ENCODE peak calls at places on chromosome 13, in eight cellular contexts. Q is RWPE2; T is ascending aorta; K is body of pancreas; H is esophagus squamous epithelium; C is heart right ventricle; D is fibroblast of lung; M is CD8-positive, alpha-beta T cell. G is an unnamed sample. For H3K4me1, the result is how much of the 10 kb centered on the place peaks cover.

GRCh38 chr13:112657850-112658445 is 31.9 kb upstream of the ATP11A start:
- DNase-seq in K (no peak), M (no peak), H (no peak), T (no peak), Q (no peak), C (no peak), D (peak), G (peak)

GRCh38 chr13:46149272-46150133 is 32.5 kb downstream of the LCP1 start:
- DNase-seq in M (no peak), H (no peak), K (no peak), Q (no peak), T (no peak), D (no peak), C (no peak), G (peak)

GRCh38 chr13:26184791-26185250 is 37.3 kb downstream of the RNF6 start:
- DNase-seq in Q (no peak), M (peak), H (peak), K (peak), C (peak), D (peak), T (no peak), G (peak)

GRCh38 chr13:30042272-30042671 is 191.9 kb upstream of the UBL3 start:
- DNase-seq in T (no peak), M (no peak), Q (no peak), D (no peak), H (no peak), K (no peak), C (no peak), G (no peak)

GRCh38 chr13:47437411-47437810 is 540.6 kb upstream of the HTR2A start:
- DNase-seq in T (no peak), M (no peak), C (no peak), D (peak), Q (no peak), H (no peak), K (no peak), G (no peak)

GRCh38 chr13:71867101-71867814 is at the start of gene DACH1:
- DNase-seq in K (peak), C (peak), H (peak), T (no peak), M (no peak), Q (no peak), D (peak), G (peak)

GRCh38 chr13:104318121-104318520 is 1251.9 kb upstream of the SLC10A2 start:
- DNase-seq in M (no peak), Q (no peak), D (peak), C (no peak), T (no peak), H (no peak), K (no peak), G (peak)

GRCh38 chr13:99982021-99982740 is 597 bp downstream of the ZIC2 start:
- DNase-seq in K (no peak), H (no peak), T (no peak), Q (no peak), C (no peak), D (no peak), M (no peak), G (no peak)

GRCh38 chr13:71874490-71874889 is 7.5 kb upstream of the DACH1 start:
- DNase-seq in M (no peak), Q (no peak), D (no peak), T (no peak), C (no peak), H (no peak), K (no peak), G (no peak)

GRCh38 chr13:112619730-112620639 is 32.0 kb upstream of the TUBGCP3 start:
- DNase-seq in C (no peak), H (no peak), M (no peak), Q (no peak), K (no peak), T (no peak), D (peak), G (peak)

GRCh38 chr13:107447591-107447990 is 767.7 kb downstream of the LIG4 start:
- DNase-seq in C (no peak), T (no peak), Q (no peak), D (no peak), K (no peak), M (no peak), H (no peak), G (no peak)

GRCh38 chr13:43880451-43880850 is 747 bp downstream of the LACC1 start:
- DNase-seq in T (no peak), K (no peak), H (no peak), C (no peak), M (no peak), D (peak), Q (no peak), G (no peak)

GRCh38 chr13:100573121-100573520 is 15.5 kb downstream of the GGACT start:
- DNase-seq in H (peak), Q (no peak), D (peak), K (peak), T (no peak), M (peak), C (peak), G (peak)

GRCh38 chr13:108993346-108993745 is 363.9 kb downstream of the MYO16 start:
- DNase-seq in M (no peak), D (peak), Q (no peak), H (no peak), C (no peak), T (no peak), K (no peak), G (no peak)

GRCh38 chr13:30373727-30374126 is 48.6 kb upstream of the UBE2L5 start:
- DNase-seq in C (no peak), K (no peak), Q (no peak), H (peak), D (no peak), M (no peak), T (no peak), G (no peak)

GRCh38 chr13:112627161-112627560 is 39.2 kb upstream of the TUBGCP3 start:
- DNase-seq in M (no peak), D (no peak), Q (no peak), K (no peak), T (no peak), C (no peak), H (no peak), G (no peak)

GRCh38 chr13:30121666-30122065 is 185.7 kb downstream of the KATNAL1 start:
- DNase-seq in M (no peak), D (no peak), C (no peak), H (no peak), K (no peak), Q (no peak), T (no peak), G (no peak)

GRCh38 chr13:59776924-59777690 is 386.6 kb downstream of the DIAPH3 start:
- DNase-seq in T (no peak), C (no peak), Q (no peak), M (no peak), K (no peak), H (no peak), D (peak), G (peak)

GRCh38 chr13:33026489-33027152 is 10.4 kb downstream of the KL start:
- DNase-seq in C (peak), H (no peak), Q (no peak), D (no peak), K (no peak), M (no peak), T (no peak), G (no peak)

GRCh38 chr13:64278493-64278892 is 2862.8 kb upstream of the PCDH20 start:
- DNase-seq in M (no peak), H (no peak), C (no peak), D (peak), K (no peak), Q (no peak), T (no peak), G (peak)

GRCh38 chr13:113129921-113130750 is 7.5 kb downstream of the F10 start:
- DNase-seq in T (no peak), K (peak), M (no peak), D (peak), H (no peak), C (peak), Q (no peak), G (no peak)

GRCh38 chr13:67520886-67521285 is 290.8 kb upstream of the PCDH9 start:
- DNase-seq in D (no peak), H (no peak), C (no peak), Q (no peak), T (no peak), M (no peak), K (no peak), G (no peak)

GRCh38 chr13:32323912-32324311 is 8.6 kb downstream of the BRCA2 start:
- DNase-seq in C (no peak), T (no peak), M (no peak), Q (no peak), H (no peak), K (no peak), D (peak), G (peak)

GRCh38 chr13:104737713-104738112 is 1671.5 kb upstream of the SLC10A2 start:
- DNase-seq in D (peak), Q (no peak), K (peak), T (no peak), H (no peak), C (no peak), M (no peak), G (no peak)

GRCh38 chr13:21979156-21979819 is 308.4 kb downstream of the FGF9 start:
- DNase-seq in T (no peak), D (peak), M (no peak), H (no peak), K (no peak), C (no peak), Q (no peak), G (no peak)

GRCh38 chr13:107665926-107666458 is 549.3 kb downstream of the LIG4 start:
- DNase-seq in C (no peak), Q (no peak), T (no peak), D (no peak), H (no peak), M (no peak), K (no peak), G (no peak)

GRCh38 chr13:55999709-56000108 is 1141.0 kb upstream of the PRR20A start:
- DNase-seq in C (no peak), Q (no peak), K (no peak), H (no peak), D (no peak), T (no peak), M (no peak), G (no peak)

GRCh38 chr13:44274838-44275237 is 98.8 kb upstream of the SERP2 start:
- DNase-seq in D (peak), C (no peak), T (no peak), Q (no peak), K (no peak), H (no peak), M (no peak), G (no peak)

GRCh38 chr13:39317284-39317683 is 279.0 kb downstream of the NHLRC3 start:
- DNase-seq in K (peak), T (no peak), M (no peak), H (no peak), D (peak), Q (no peak), C (peak), G (peak)

GRCh38 chr13:30872685-30873443 is 33.2 kb upstream of the MEDAG start:
- DNase-seq in C (peak), Q (no peak), T (peak), H (no peak), M (no peak), D (peak), K (peak), G (no peak)

GRCh38 chr13:92530364-92530763 is 696.2 kb upstream of the GPC6 start:
- DNase-seq in D (peak), T (no peak), M (no peak), C (no peak), H (no peak), K (no peak), Q (no peak), G (no peak)
- TF ChIP-seq CTCF in D (no peak), T (no peak), M (no peak), C (no peak), H (no peak), K (no peak), Q (peak), G (peak)

GRCh38 chr13:110799246-110800236 is 86.0 kb downstream of the ING1 start:
- DNase-seq in M (no peak), Q (no peak), K (peak), C (no peak), H (no peak), D (peak), T (no peak), G (no peak)
- H3K27ac ChIP-seq in M (no peak), Q (no peak), K (no peak), C (peak), H (peak), D (peak), T (peak), G (no peak)

DNA sequence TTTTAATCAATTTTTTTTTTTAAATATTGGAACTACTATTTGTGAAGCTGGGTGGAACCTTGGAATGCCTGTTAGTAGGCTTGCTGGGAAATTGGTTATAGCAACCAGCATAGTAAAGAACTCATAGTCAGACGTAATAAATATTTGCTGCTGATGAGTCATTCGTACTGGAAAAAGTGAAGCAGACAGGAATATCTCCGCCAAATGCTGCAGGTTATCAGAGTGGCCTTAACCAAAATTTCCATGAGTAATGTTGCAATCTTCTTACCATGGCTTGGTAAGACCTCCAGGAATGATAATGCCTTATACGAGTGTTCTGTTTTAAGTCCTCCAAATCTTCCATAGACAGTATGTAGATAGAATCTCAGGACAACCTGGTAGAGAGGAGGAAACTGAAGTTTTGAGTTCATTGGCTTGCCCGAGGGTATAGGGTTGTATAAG is 34.2 kb downstream of the MBNL2 start:
- DNase-seq in C (no peak), H (no peak), D (peak), M (no peak), T (no peak), K (peak), Q (no peak), G (peak)
- H3K4me1 ChIP-seq in C (half or more), H (half or more), D (under half), M (under half), T (half or more), K (half or more), Q (half or more), G (under half)

DNA sequence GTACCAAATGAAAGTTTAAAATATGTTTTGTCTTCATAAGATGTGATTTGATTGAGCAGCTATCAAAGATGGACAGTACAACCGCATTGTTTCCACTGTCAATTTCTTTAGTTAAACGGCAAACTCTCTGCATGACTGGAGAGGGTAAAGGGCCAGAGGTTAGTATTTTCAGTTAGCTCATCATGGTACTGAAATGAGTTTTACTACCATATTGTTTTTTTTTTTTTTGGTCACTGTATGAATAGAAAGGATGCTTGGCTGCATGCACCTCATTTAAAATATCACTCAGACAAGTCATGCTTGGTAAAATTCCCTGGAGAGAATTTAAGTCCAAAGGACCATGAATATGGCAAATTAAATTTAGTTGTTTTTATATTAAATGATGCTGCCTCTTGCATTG is 942.1 kb upstream of the SPRY2 start:
- DNase-seq in H (no peak), C (no peak), K (no peak), D (no peak), T (no peak), M (no peak), Q (no peak), G (no peak)
- TF ChIP-seq CTCF in H (no peak), C (no peak), K (no peak), D (no peak), T (no peak), M (no peak), Q (no peak), G (no peak)

GRCh38 chr13:50915562-50915961 is 6.0 kb downstream of the RNASEH2B start:
- DNase-seq in D (no peak), C (no peak), H (no peak), K (no peak), T (no peak), Q (no peak), M (no peak), G (no peak)

GRCh38 chr13:50916701-50917184 is 7.2 kb downstream of the RNASEH2B start:
- DNase-seq in C (no peak), M (no peak), D (no peak), T (no peak), H (no peak), K (peak), Q (no peak), G (no peak)

GRCh38 chr13:50912851-50913250 is 3.3 kb downstream of the RNASEH2B start:
- DNase-seq in T (no peak), C (no peak), M (no peak), H (no peak), K (no peak), Q (no peak), D (peak), G (no peak)

GRCh38 chr13:50914301-50914700 is 4.7 kb downstream of the RNASEH2B start:
- DNase-seq in C (no peak), Q (no peak), D (no peak), K (no peak), T (no peak), M (no peak), H (no peak), G (no peak)

GRCh38 chr13:50914848-50915247 is 5.3 kb downstream of the RNASEH2B start:
- DNase-seq in C (no peak), M (no peak), H (no peak), T (no peak), Q (no peak), K (no peak), D (no peak), G (no peak)
- H3K27ac ChIP-seq in C (no peak), M (no peak), H (peak), T (peak), Q (no peak), K (no peak), D (no peak), G (no peak)

DNA sequence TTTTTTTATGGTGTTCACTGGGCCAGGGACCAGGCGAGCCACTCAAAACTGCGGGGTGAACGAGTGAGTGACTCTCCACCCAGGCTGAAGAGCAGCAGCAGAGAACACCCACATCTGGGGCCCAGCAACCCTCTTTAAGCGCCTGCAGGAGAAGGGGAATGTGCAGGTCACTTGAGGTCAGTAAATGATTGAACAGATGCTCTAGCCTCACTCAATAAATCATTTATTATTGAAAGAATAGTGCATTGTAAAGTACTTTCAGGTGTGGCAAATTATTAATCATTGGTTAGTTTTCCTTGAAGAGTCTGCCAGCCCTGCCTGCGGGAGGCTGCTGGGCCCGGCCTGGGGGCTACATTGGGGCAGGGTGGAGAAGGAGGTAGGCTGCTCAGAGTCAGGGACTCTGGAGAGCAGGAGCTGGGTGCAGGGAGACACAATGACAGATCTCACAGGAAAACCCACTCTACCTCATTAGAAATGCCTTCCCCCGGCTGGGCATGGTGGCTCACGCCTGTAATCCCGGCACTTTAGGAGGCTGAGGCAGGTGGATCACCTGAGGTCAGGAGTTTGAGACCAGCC is 42.5 kb downstream of the ABCC4 start:
- DNase-seq in H (no peak), Q (no peak), D (no peak), T (no peak), K (no peak), M (no peak), C (no peak), G (no peak)
- H3K4me1 ChIP-seq in H (under half), Q (under half), D (under half), T (under half), K (under half), M (under half), C (under half), G (under half)

GRCh38 chr13:27869436-27870090 is 50.2 kb upstream of the PDX1 start:
- DNase-seq in M (no peak), T (no peak), H (no peak), D (no peak), K (no peak), Q (no peak), C (no peak), G (no peak)

DNA sequence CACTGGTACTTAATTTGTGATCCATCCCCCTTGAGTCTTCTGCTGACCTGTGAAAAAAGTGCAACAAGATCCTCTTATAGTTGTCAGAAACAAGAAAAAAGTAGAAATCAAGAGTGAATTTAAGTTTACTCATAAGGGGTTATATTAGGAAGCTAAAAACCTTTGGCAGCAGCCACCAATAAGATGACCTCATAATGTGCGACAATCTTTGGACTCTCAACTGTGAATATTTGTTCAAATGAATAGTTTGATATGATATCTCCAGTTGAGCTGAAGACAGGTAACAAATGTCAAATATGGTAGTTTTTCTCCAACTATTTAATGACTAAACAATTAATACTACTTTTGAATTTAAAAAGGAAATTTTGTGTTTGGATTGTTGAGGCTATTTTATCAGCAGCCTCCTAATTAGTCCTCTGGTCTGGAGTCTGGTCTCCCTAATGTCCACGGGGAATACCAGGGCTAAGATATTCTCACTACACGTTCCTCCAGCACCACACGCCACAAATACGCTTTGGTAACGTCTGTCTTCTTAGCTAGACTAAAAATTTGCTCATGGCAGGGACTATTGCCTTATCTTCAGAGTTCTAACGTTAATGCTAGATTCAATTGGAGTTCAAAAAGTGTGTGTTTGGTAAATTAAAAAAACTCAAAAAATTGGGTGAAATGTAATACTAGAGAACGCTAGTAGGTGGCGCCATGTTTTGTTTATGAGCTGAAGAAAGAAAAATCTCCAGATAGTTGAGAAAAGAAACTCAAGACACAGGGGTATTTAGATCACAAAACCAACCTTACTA is 51.0 kb upstream of the PDX1 start:
- DNase-seq in D (peak), Q (no peak), H (no peak), T (no peak), C (no peak), M (no peak), K (peak), G (no peak)
- TF ChIP-seq CTCF in D (peak), Q (peak), H (peak), T (no peak), C (peak), M (peak), K (peak), G (peak)